ENCODE peak calls at places on chromosomes 4 and X, in ten cellular contexts. M, P, J, G, Z, D, Y, Q, S and N are unnamed samples.

GRCh38 chr4:186554485-186554884 is 882 bp downstream of the MTNR1A start:
- DNase-seq in M (peak; percentile 41), P (no peak), J (no peak), G (no peak), Z (no peak), D (no peak), Y (no peak), Q (no peak), S (no peak), N (no peak)

GRCh38 chrX:48824066-48824465 is 2.2 kb upstream of the ERAS start:
- DNase-seq in M (no peak), P (no peak), J (no peak), G (no peak), Z (no peak), D (no peak), Y (no peak), Q (no peak), S (no peak), N (no peak)

GRCh38 chr4:68373513-68373912 is 23.6 kb upstream of the YTHDC1 start:
- DNase-seq in M (peak; percentile 80), P (peak; percentile 79), J (peak; percentile 70), G (peak; percentile 32), Z (peak; percentile 88), D (peak; percentile 88), Y (peak; percentile 55), Q (peak; percentile 60), S (peak; percentile 85), N (peak; percentile 78)

GRCh38 chr4:123158576-123158975 is 236.2 kb upstream of the NUDT6 start:
- DNase-seq in M (no peak), P (no peak), J (no peak), G (no peak), Z (no peak), D (no peak), Y (no peak), Q (no peak), S (no peak), N (no peak)

GRCh38 chr4:39719804-39720580 is 22.1 kb downstream of the UBE2K start:
- DNase-seq in M (peak; percentile 49), P (no peak), J (no peak), G (no peak), Z (no peak), D (no peak), Y (no peak), Q (no peak), S (no peak), N (no peak)

GRCh38 chr4:76809594-76810305 is 88.2 kb downstream of the SOWAHB start:
- DNase-seq in M (peak; percentile 64), P (no peak), J (no peak), G (no peak), Z (no peak), D (no peak), Y (no peak), Q (no peak), S (peak; percentile 22), N (no peak)

GRCh38 chr4:65007841-65008439 is 598.7 kb upstream of the TECRL start:
- DNase-seq in M (peak; percentile 55), P (no peak), J (no peak), G (no peak), Z (no peak), D (no peak), Y (no peak), Q (no peak), S (no peak), N (no peak)

GRCh38 chr4:41832961-41833360 is 84.4 kb upstream of the PHOX2B start:
- DNase-seq in M (no peak), P (no peak), J (no peak), G (no peak), Z (no peak), D (no peak), Y (no peak), Q (no peak), S (no peak), N (no peak)

GRCh38 chrX:53263597-53264094 is 17.7 kb downstream of the IQSEC2 start:
- DNase-seq in M (peak; percentile 88), P (no peak), J (no peak), G (no peak), Z (no peak), D (no peak), Y (no peak), Q (no peak), S (no peak), N (no peak)

GRCh38 chrX:83511208-83511607 is 3.1 kb downstream of the POU3F4 start:
- DNase-seq in M (no peak), P (no peak), J (no peak), G (no peak), Z (no peak), D (no peak), Y (no peak), Q (no peak), S (no peak), N (no peak)

GRCh38 chrX:11100281-11101035 is 10.7 kb upstream of the HCCS start:
- DNase-seq in M (peak; percentile 75), P (no peak), J (peak; percentile 50), G (no peak), Z (no peak), D (peak; percentile 70), Y (no peak), Q (no peak), S (peak; percentile 13), N (no peak)

DNA sequence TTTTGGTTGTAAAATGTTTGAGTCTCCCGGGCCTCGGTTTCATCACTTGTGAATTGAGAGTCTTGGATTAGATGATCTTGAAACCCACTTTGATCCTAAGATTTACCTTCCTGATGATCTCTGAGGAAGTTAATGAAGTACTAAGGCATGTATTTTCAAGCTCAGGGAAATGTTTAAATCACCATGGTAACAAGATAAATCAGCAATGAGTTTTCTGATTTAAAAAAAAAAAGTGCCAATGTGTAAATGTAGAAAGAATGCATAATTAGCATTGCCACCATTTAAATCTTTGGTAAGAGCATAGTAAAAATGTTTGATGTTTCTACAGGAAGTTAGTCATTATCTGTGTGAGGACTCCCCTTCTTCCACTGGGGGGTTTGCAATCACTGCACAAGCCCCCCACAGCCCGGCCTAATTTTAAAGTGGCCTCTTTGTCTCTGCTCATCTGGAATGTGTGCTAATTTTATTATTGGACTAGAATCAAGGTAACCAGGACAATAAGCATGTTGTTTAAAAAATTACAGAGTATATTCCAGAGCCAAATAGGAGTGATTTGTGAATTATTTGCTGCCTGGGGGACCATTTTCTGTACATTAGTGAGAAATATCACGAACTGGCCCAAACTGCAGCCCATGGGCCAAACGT is 93.6 kb downstream of the SLC34A2 start:
- DNase-seq in M (no peak), P (no peak), J (no peak), G (no peak), Z (no peak), D (no peak), Y (no peak), Q (no peak), S (no peak), N (no peak)
- H3K27ac ChIP-seq in M (no peak overlapping the region), P (no peak overlapping the region), J (no peak overlapping the region), G (no peak overlapping the region), Z (no peak overlapping the region), D (no peak overlapping the region), Y (no peak overlapping the region), Q (no peak overlapping the region), S (no peak overlapping the region), N (no peak overlapping the region)

GRCh38 chr4:88865466-88865865 is 167.8 kb upstream of the NAP1L5 start:
- DNase-seq in M (no peak), P (no peak), J (no peak), G (no peak), Z (no peak), D (no peak), Y (no peak), Q (no peak), S (no peak), N (no peak)
- H3K27ac ChIP-seq in M (no peak overlapping the region), P (no peak overlapping the region), J (no peak overlapping the region), G (no peak overlapping the region), Z (no peak overlapping the region), D (no peak overlapping the region), Y (no peak overlapping the region), Q (no peak overlapping the region), S (no peak overlapping the region), N (no peak overlapping the region)

GRCh38 chr4:8198206-8198905 is 734 bp upstream of the SH3TC1 start:
- DNase-seq in M (no peak), P (no peak), J (no peak), G (no peak), Z (no peak), D (no peak), Y (no peak), Q (no peak), S (no peak), N (no peak)

GRCh38 chr4:8200302-8200975 is 1.3 kb downstream of the SH3TC1 start:
- DNase-seq in M (no peak), P (no peak), J (no peak), G (no peak), Z (peak; percentile 83), D (peak; percentile 77), Y (no peak), Q (peak; percentile 77), S (peak; percentile 82), N (peak; percentile 68)

GRCh38 chr4:8201341-8201781 is 2.3 kb downstream of the SH3TC1 start:
- DNase-seq in M (no peak), P (no peak), J (no peak), G (no peak), Z (no peak), D (no peak), Y (no peak), Q (peak; percentile 63), S (no peak), N (no peak)

GRCh38 chr4:8198906-8199593 is at the start of gene SH3TC1:
- DNase-seq in M (peak; percentile 97), P (peak; percentile 63), J (peak; percentile 74), G (peak; percentile 67), Z (peak; percentile 93), D (peak; percentile 92), Y (peak; percentile 66), Q (peak; percentile 59), S (peak; percentile 89), N (peak; percentile 90)

GRCh38 chr4:8199594-8200301 is 658 bp downstream of the SH3TC1 start:
- DNase-seq in M (no peak), P (no peak), J (no peak), G (no peak), Z (no peak), D (no peak), Y (no peak), Q (peak; percentile 60), S (no peak), N (no peak)
- H3K27ac ChIP-seq in M (no peak overlapping the region), P (peak overlapping the region; percentile 81), J (no peak overlapping the region), G (peak overlapping the region; percentile 84), Z (peak overlapping the region; percentile 83), D (peak overlapping the region; percentile 55), Y (peak overlapping the region; percentile 79), Q (peak overlapping the region; percentile 61), S (peak overlapping the region; percentile 5), N (peak overlapping the region; percentile 65)

DNA sequence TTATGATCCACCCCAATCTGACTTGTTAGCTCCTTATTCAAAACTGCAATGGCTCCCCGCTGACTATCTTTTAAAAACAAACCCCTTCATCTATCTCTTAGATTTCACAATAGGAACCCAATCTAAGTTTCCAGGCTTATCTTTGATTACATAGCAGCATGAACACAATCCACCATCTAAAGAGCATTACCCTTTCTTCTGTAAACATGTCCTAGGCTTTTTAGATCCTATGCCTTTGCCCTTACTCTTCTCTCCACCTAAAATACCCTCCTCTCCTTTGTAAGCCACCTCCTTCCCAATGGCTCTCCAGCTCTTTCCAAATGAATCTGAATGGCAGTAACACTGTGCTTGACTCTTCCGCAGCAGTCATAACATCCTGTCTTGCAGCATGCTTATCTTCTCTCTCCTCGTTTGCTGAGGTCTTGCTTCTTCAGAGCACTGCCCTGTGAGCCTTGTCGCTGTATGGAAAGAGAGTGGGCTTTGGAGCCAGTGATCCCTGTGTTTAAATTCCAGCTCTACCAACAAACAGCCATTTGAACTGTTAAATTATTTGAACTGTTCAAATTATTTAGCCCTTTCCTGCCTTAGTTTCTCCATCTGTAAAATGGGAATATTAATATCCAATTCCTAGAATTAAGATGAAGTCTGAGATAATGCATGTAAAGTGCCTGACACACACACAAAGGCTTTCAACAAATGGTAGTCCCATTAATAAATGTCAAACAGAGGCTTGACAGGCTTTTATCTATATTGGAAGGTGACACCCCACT is 16.2 kb upstream of the TSPAN5 start:
- DNase-seq in M (no peak), P (no peak), J (no peak), G (no peak), Z (no peak), D (no peak), Y (no peak), Q (no peak), S (no peak), N (no peak)
- H3K27ac ChIP-seq in M (no peak overlapping the region), P (no peak overlapping the region), J (no peak overlapping the region), G (no peak overlapping the region), Z (no peak overlapping the region), D (no peak overlapping the region), Y (no peak overlapping the region), Q (no peak overlapping the region), S (no peak overlapping the region), N (no peak overlapping the region)